ENCODE peak calls at places on chromosomes 6 and 20, in four cellular contexts. One of them, this sample, is unnamed.

GRCh38 chr6:40353197-40353966 is 233.8 kb downstream of the LRFN2 start:
- DNase-seq in foreskin fibroblast: no peak
- DNase-seq in right lobe of liver: no peak
- DNase-seq in fibroblast of pulmonary artery: no peak
- DNase-seq in this sample: no peak

GRCh38 chr6:165850434-165851019 is 187.5 kb upstream of the PDE10A start:
- DNase-seq in fibroblast of pulmonary artery: peak; percentile 75
- DNase-seq in foreskin fibroblast: peak; percentile 4
- DNase-seq in right lobe of liver: peak; percentile 73
- DNase-seq in this sample: peak; percentile 37

GRCh38 chr6:98927534-98927933 is 20.2 kb downstream of the FBXL4 start:
- DNase-seq in foreskin fibroblast: no peak
- DNase-seq in right lobe of liver: peak; percentile 50
- DNase-seq in fibroblast of pulmonary artery: no peak
- DNase-seq in this sample: no peak

GRCh38 chr20:63290677-63291472 is 2.1 kb upstream of the COL20A1 start:
- DNase-seq in fibroblast of pulmonary artery: peak; percentile 11
- DNase-seq in right lobe of liver: peak; percentile 55
- DNase-seq in foreskin fibroblast: peak; percentile 19
- DNase-seq in this sample: peak; percentile 28

GRCh38 chr6:131683479-131683878 is 17.7 kb downstream of the OR2A4 start:
- DNase-seq in fibroblast of pulmonary artery: no peak
- DNase-seq in right lobe of liver: no peak
- DNase-seq in foreskin fibroblast: no peak
- DNase-seq in this sample: no peak

GRCh38 chr6:16316741-16317251 is 78.4 kb downstream of the GMPR start:
- DNase-seq in fibroblast of pulmonary artery: peak; percentile 48
- DNase-seq in right lobe of liver: no peak
- DNase-seq in foreskin fibroblast: peak; percentile 41
- DNase-seq in this sample: peak; percentile 48

GRCh38 chr20:48983423-48984400 is 62.2 kb downstream of the ARFGEF2 start:
- DNase-seq in right lobe of liver: no peak
- DNase-seq in fibroblast of pulmonary artery: peak; percentile 86
- DNase-seq in foreskin fibroblast: peak; percentile 88
- DNase-seq in this sample: no peak

GRCh38 chr6:56450882-56451739 is 191.6 kb downstream of the DST start:
- DNase-seq in right lobe of liver: no peak
- DNase-seq in fibroblast of pulmonary artery: peak; percentile 89
- DNase-seq in foreskin fibroblast: peak; percentile 36
- DNase-seq in this sample: no peak

GRCh38 chr6:39182604-39183003 is 46.7 kb downstream of the KCNK5 start:
- DNase-seq in right lobe of liver: no peak
- DNase-seq in foreskin fibroblast: no peak
- DNase-seq in fibroblast of pulmonary artery: no peak
- DNase-seq in this sample: no peak

GRCh38 chr20:22921595-22922421 is 113.3 kb upstream of the SSTR4 start:
- DNase-seq in foreskin fibroblast: peak; percentile 62
- DNase-seq in right lobe of liver: no peak
- DNase-seq in fibroblast of pulmonary artery: peak; percentile 83
- DNase-seq in this sample: no peak

GRCh38 chr6:35955071-35955470 is 34.2 kb upstream of the SRPK1 start:
- DNase-seq in fibroblast of pulmonary artery: no peak
- DNase-seq in foreskin fibroblast: no peak
- DNase-seq in right lobe of liver: no peak
- DNase-seq in this sample: no peak

GRCh38 chr6:217048-217659 is 75.1 kb upstream of the DUSP22 start:
- DNase-seq in right lobe of liver: no peak
- DNase-seq in fibroblast of pulmonary artery: no peak
- DNase-seq in foreskin fibroblast: no peak
- DNase-seq in this sample: no peak

GRCh38 chr6:5840742-5841141 is 166.0 kb downstream of the NRN1 start:
- DNase-seq in fibroblast of pulmonary artery: no peak
- DNase-seq in right lobe of liver: no peak
- DNase-seq in foreskin fibroblast: no peak
- DNase-seq in this sample: no peak

GRCh38 chr20:25033250-25033940 is 24.5 kb downstream of the ACSS1 start:
- DNase-seq in fibroblast of pulmonary artery: peak; percentile 37
- DNase-seq in right lobe of liver: no peak
- DNase-seq in foreskin fibroblast: no peak
- DNase-seq in this sample: no peak

GRCh38 chr20:50333856-50334255 is 143.2 kb downstream of the CEBPB start:
- DNase-seq in fibroblast of pulmonary artery: peak; percentile 64
- DNase-seq in foreskin fibroblast: peak; percentile 62
- DNase-seq in right lobe of liver: no peak
- DNase-seq in this sample: no peak

GRCh38 chr6:116682334-116682712 is 1.3 kb downstream of the KPNA5 start:
- DNase-seq in fibroblast of pulmonary artery: peak; percentile 49
- DNase-seq in foreskin fibroblast: peak; percentile 26
- DNase-seq in right lobe of liver: no peak
- DNase-seq in this sample: no peak

GRCh38 chr6:114342826-114343781 is at the start of gene HS3ST5:
- DNase-seq in right lobe of liver: peak; percentile 23
- DNase-seq in foreskin fibroblast: no peak
- DNase-seq in fibroblast of pulmonary artery: peak; percentile 8
- DNase-seq in this sample: peak; percentile 37

GRCh38 chr6:114339706-114340105 is 3.1 kb downstream of the HS3ST5 start:
- DNase-seq in foreskin fibroblast: no peak
- DNase-seq in fibroblast of pulmonary artery: peak; percentile 7
- DNase-seq in right lobe of liver: no peak
- DNase-seq in this sample: no peak

GRCh38 chr6:114343782-114344144 is 940 bp upstream of the HS3ST5 start:
- DNase-seq in fibroblast of pulmonary artery: no peak
- DNase-seq in foreskin fibroblast: no peak
- DNase-seq in right lobe of liver: no peak
- DNase-seq in this sample: no peak

GRCh38 chr6:114344216-114344970 is 1.6 kb upstream of the HS3ST5 start:
- DNase-seq in right lobe of liver: no peak
- DNase-seq in fibroblast of pulmonary artery: no peak
- DNase-seq in foreskin fibroblast: no peak
- DNase-seq in this sample: no peak

DNA sequence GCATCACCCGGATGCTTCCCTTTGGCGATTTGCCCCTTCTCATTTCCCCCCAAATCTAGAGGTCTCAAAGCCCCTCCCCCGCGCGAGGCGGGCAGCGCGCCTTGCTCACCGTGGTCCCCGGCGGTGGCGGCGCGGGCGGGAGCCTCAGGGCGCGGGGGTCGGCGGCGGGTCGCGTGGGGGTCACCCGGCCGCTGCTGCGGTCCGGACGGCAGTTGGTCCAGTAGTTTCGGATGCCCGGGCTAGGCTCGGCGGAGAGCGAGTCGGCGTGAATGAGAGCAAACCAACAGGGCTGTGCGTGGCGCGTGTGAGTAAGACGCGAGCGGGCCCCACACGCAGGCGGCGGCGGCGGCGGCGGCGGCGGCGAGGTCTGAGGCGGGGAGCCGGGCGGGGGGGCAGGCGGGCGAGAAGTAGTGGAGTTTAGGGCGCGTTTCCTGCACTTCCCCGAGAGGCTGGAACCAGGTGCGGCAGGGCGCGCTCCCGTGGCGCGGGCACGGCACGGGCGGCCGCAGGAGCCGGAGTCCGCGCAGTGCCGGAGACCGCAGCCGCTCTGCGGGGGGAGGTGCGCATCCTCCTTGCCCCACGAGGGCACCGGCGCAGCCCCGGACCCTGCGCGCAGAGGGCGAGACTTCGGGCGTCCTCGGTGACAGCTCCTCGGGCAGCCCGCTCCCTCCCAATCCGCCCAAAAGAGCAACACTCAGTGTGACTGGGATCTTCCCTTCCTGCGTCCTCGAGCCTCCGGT is 567 bp downstream of the HS3ST5 start:
- DNase-seq in foreskin fibroblast: no peak
- DNase-seq in fibroblast of pulmonary artery: no peak
- DNase-seq in right lobe of liver: peak; percentile 18
- DNase-seq in this sample: peak; percentile 3
- H3K4me3 ChIP-seq in foreskin fibroblast: peak overlapping the region; percentile 40
- H3K4me3 ChIP-seq in fibroblast of pulmonary artery: peak overlapping the region; percentile 35
- H3K4me3 ChIP-seq in right lobe of liver: peak overlapping the region; percentile 48
- H3K4me3 ChIP-seq in this sample: peak overlapping the region; percentile 32

GRCh38 chr6:66423047-66423446 is 716.0 kb upstream of the EYS start:
- DNase-seq in right lobe of liver: no peak
- DNase-seq in foreskin fibroblast: no peak
- DNase-seq in fibroblast of pulmonary artery: no peak
- DNase-seq in this sample: no peak

GRCh38 chr6:66418906-66419305 is 711.9 kb upstream of the EYS start:
- DNase-seq in right lobe of liver: no peak
- DNase-seq in foreskin fibroblast: no peak
- DNase-seq in fibroblast of pulmonary artery: no peak
- DNase-seq in this sample: no peak

DNA sequence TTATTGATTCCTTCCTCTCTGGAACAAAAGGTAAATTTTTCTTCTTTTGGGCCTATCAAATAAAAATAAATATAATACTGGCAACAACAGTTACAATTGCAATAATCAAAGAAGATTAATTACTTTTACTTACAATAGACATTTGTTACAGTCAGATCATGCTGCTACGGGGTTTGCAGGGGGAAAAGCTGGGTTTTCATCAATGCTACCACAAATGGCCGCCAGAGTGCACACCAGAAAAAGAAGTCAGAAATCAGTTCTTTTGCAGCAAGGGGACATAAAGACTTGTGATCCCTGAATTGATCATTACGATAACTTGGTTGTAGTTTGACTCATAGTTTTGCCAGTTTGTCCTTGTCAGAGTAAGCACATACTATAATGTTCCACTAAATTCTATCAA is 714.5 kb upstream of the EYS start:
- DNase-seq in right lobe of liver: no peak
- DNase-seq in foreskin fibroblast: no peak
- DNase-seq in fibroblast of pulmonary artery: peak; percentile 1
- DNase-seq in this sample: peak; percentile 3
- H3K4me3 ChIP-seq in right lobe of liver: no peak overlapping the region
- H3K4me3 ChIP-seq in foreskin fibroblast: no peak overlapping the region
- H3K4me3 ChIP-seq in fibroblast of pulmonary artery: no peak overlapping the region
- H3K4me3 ChIP-seq in this sample: no peak overlapping the region

DNA sequence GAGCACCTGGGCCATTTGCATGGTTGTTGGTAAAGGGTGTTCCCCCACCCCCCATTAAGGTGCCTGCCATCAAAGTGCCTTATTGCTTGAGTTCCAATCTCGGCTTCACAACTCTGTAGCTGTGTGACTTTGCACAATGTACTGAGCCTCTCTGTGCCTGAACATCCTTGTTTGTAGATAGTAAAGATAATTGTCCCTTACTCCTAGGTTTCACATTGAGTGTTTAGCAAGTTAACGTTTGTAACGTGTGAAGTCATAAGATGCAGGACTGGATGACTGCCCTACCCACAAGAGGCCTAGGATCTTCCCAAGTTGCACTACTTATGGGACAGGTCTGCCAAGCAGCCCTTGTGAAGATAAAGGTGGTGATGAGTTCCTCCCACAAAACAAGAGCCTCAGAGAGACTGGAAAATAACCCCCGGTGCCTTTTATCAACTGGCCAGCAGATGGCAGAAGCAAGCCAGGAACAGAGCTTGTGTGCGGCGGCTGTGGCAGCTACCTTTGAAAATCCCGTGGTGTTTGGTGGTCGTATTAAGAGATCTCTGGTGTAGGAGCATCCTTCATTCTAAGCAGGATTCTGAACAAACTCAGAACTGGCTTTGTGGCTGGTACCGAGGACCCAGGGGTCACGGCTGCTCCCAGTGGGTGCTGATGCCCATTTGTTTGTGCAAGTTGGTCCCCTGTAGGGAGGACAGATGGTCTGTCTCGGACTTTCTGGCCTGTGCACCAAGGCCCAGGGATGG is 99.1 kb downstream of the CDH26 start:
- DNase-seq in foreskin fibroblast: peak; percentile 64
- DNase-seq in right lobe of liver: no peak
- DNase-seq in fibroblast of pulmonary artery: peak; percentile 60
- DNase-seq in this sample: peak; percentile 95
- H3K4me3 ChIP-seq in foreskin fibroblast: no peak overlapping the region
- H3K4me3 ChIP-seq in right lobe of liver: no peak overlapping the region
- H3K4me3 ChIP-seq in fibroblast of pulmonary artery: no peak overlapping the region
- H3K4me3 ChIP-seq in this sample: peak overlapping the region; percentile 81

GRCh38 chr6:4348462-4349112 is 213.2 kb upstream of the ECI2 start:
- DNase-seq in fibroblast of pulmonary artery: no peak
- DNase-seq in right lobe of liver: no peak
- DNase-seq in foreskin fibroblast: peak; percentile 38
- DNase-seq in this sample: no peak
- H3K4me3 ChIP-seq in fibroblast of pulmonary artery: no peak overlapping the region
- H3K4me3 ChIP-seq in right lobe of liver: no peak overlapping the region
- H3K4me3 ChIP-seq in foreskin fibroblast: no peak overlapping the region
- H3K4me3 ChIP-seq in this sample: no peak overlapping the region

DNA sequence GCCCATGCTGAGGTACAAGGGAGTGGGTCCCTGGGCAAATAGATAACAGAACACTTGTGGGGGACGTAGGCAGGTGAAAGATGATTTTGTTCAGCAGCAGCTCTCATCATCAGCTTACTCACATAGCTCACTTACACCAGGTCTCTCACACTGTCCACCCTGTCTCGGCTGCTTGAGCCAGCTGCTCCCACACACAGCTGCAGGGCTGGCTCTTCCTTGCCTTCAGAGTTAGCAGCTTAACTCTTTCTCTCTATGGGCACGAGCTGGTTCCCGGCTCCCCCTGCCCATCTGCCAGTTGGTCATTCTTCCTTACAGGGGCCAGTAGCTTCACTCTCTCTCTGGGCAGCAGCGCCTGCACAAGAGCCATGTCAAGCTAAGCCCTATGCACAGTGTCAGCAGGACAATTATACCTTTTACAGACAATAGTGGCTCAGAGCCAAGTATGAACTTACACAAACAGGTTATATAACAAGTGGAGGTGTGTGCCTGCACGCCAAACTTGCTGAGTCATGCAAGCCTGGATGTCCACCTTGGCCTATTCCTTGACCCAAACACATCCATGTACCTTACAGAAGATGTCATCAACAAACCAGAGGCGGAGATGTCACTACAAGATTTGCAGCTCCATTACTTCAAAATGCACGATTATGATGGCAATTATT is 18.7 kb downstream of the ZNF391 start:
- DNase-seq in fibroblast of pulmonary artery: no peak
- DNase-seq in right lobe of liver: no peak
- DNase-seq in foreskin fibroblast: no peak
- DNase-seq in this sample: no peak
- H3K4me3 ChIP-seq in fibroblast of pulmonary artery: no peak overlapping the region
- H3K4me3 ChIP-seq in right lobe of liver: no peak overlapping the region
- H3K4me3 ChIP-seq in foreskin fibroblast: no peak overlapping the region
- H3K4me3 ChIP-seq in this sample: no peak overlapping the region

GRCh38 chr6:10695086-10695657 is 400 bp downstream of the PAK1IP1 start:
- DNase-seq in foreskin fibroblast: no peak
- DNase-seq in right lobe of liver: no peak
- DNase-seq in fibroblast of pulmonary artery: peak; percentile 3
- DNase-seq in this sample: no peak
- H3K4me3 ChIP-seq in foreskin fibroblast: peak overlapping the region; percentile 89
- H3K4me3 ChIP-seq in right lobe of liver: peak overlapping the region; percentile 89
- H3K4me3 ChIP-seq in fibroblast of pulmonary artery: peak overlapping the region; percentile 74
- H3K4me3 ChIP-seq in this sample: peak overlapping the region; percentile 99

This sample was measured in Jurkat, Clone E6-1.